ENCODE peak calls at places on chromosomes 11 and 22, in ten cellular contexts. One of them, this sample, is unnamed.
A peak's percentile ranks its signal among the peaks of the same experiment; 100 is the strongest.

GRCh38 chr22:26398741-26399153 is 30.3 kb upstream of the ASPHD2 start:
- DNase-seq in ovary: peak; percentile 23
- DNase-seq in HCT116: peak; percentile 41
- DNase-seq in spleen: no peak
- DNase-seq in uterus: peak; percentile 22
- DNase-seq in ascending aorta: peak; percentile 71
- DNase-seq in PC-9: peak; percentile 34
- DNase-seq in body of pancreas: peak; percentile 47
- DNase-seq in endodermal cell: peak; percentile 88
- DNase-seq in kidney: peak; percentile 59
- DNase-seq in this sample: peak; percentile 61

GRCh38 chr22:43128928-43129424 is 14.2 kb downstream of the MCAT start:
- DNase-seq in PC-9: peak; percentile 73
- DNase-seq in ascending aorta: no peak
- DNase-seq in kidney: no peak
- DNase-seq in uterus: no peak
- DNase-seq in ovary: no peak
- DNase-seq in HCT116: no peak
- DNase-seq in endodermal cell: no peak
- DNase-seq in spleen: no peak
- DNase-seq in body of pancreas: peak; percentile 73
- DNase-seq in this sample: no peak

GRCh38 chr11:58330861-58331260 is 28.0 kb downstream of the OR5B17 start:
- DNase-seq in kidney: no peak
- DNase-seq in ascending aorta: no peak
- DNase-seq in body of pancreas: no peak
- DNase-seq in uterus: no peak
- DNase-seq in ovary: no peak
- DNase-seq in endodermal cell: no peak
- DNase-seq in spleen: no peak
- DNase-seq in PC-9: no peak
- DNase-seq in HCT116: no peak
- DNase-seq in this sample: no peak

GRCh38 chr11:95519912-95520311 is 269.7 kb downstream of the FAM76B start:
- DNase-seq in PC-9: no peak
- DNase-seq in uterus: no peak
- DNase-seq in HCT116: no peak
- DNase-seq in spleen: no peak
- DNase-seq in kidney: no peak
- DNase-seq in ovary: no peak
- DNase-seq in ascending aorta: no peak
- DNase-seq in endodermal cell: no peak
- DNase-seq in body of pancreas: no peak
- DNase-seq in this sample: no peak

GRCh38 chr11:65585396-65586246 is 9.8 kb downstream of the EHBP1L1 start:
- DNase-seq in endodermal cell: no peak
- DNase-seq in HCT116: no peak
- DNase-seq in ascending aorta: no peak
- DNase-seq in spleen: no peak
- DNase-seq in uterus: no peak
- DNase-seq in body of pancreas: no peak
- DNase-seq in ovary: no peak
- DNase-seq in kidney: no peak
- DNase-seq in PC-9: no peak
- DNase-seq in this sample: no peak

GRCh38 chr11:123560001-123560400 is 94.4 kb downstream of the SCN3B start:
- DNase-seq in body of pancreas: peak; percentile 72
- DNase-seq in endodermal cell: no peak
- DNase-seq in PC-9: no peak
- DNase-seq in ovary: peak; percentile 69
- DNase-seq in uterus: peak; percentile 56
- DNase-seq in spleen: no peak
- DNase-seq in HCT116: no peak
- DNase-seq in kidney: peak; percentile 90
- DNase-seq in ascending aorta: no peak
- DNase-seq in this sample: peak; percentile 68

GRCh38 chr22:48868554-48868953 is 959.1 kb downstream of the BRD1 start:
- DNase-seq in PC-9: no peak
- DNase-seq in HCT116: no peak
- DNase-seq in ovary: no peak
- DNase-seq in uterus: no peak
- DNase-seq in spleen: peak; percentile 47
- DNase-seq in ascending aorta: peak; percentile 44
- DNase-seq in endodermal cell: no peak
- DNase-seq in body of pancreas: no peak
- DNase-seq in kidney: peak; percentile 29
- DNase-seq in this sample: no peak

GRCh38 chr11:113026778-113027177 is 65.6 kb downstream of the NCAM1 start:
- DNase-seq in HCT116: no peak
- DNase-seq in uterus: no peak
- DNase-seq in ascending aorta: no peak
- DNase-seq in endodermal cell: no peak
- DNase-seq in PC-9: no peak
- DNase-seq in body of pancreas: no peak
- DNase-seq in spleen: no peak
- DNase-seq in kidney: no peak
- DNase-seq in ovary: no peak
- DNase-seq in this sample: no peak

GRCh38 chr11:62909107-62909894 is 11.9 kb downstream of the CHRM1 start:
- DNase-seq in kidney: peak; percentile 90
- DNase-seq in ovary: no peak
- DNase-seq in endodermal cell: peak; percentile 98
- DNase-seq in spleen: no peak
- DNase-seq in ascending aorta: peak; percentile 72
- DNase-seq in uterus: peak; percentile 38
- DNase-seq in PC-9: peak; percentile 76
- DNase-seq in HCT116: peak; percentile 47
- DNase-seq in body of pancreas: peak; percentile 93
- DNase-seq in this sample: peak; percentile 80

GRCh38 chr11:17738350-17739207 is 4.0 kb downstream of the KCNC1 start:
- DNase-seq in ascending aorta: no peak
- DNase-seq in ovary: no peak
- DNase-seq in HCT116: no peak
- DNase-seq in PC-9: no peak
- DNase-seq in kidney: peak; percentile 49
- DNase-seq in uterus: no peak
- DNase-seq in endodermal cell: peak; percentile 84
- DNase-seq in spleen: peak; percentile 57
- DNase-seq in body of pancreas: no peak
- DNase-seq in this sample: no peak

GRCh38 chr11:68120212-68121066 is 749 bp downstream of the CHKA start:
- DNase-seq in ascending aorta: peak; percentile 77
- DNase-seq in PC-9: peak; percentile 50
- DNase-seq in uterus: peak; percentile 44
- DNase-seq in ovary: peak; percentile 55
- DNase-seq in body of pancreas: peak; percentile 73
- DNase-seq in endodermal cell: peak; percentile 84
- DNase-seq in HCT116: no peak
- DNase-seq in kidney: peak; percentile 91
- DNase-seq in spleen: peak; percentile 94
- DNase-seq in this sample: no peak

GRCh38 chr22:46653596-46653995 is 33.4 kb downstream of the GRAMD4 start:
- DNase-seq in ascending aorta: no peak
- DNase-seq in uterus: no peak
- DNase-seq in endodermal cell: no peak
- DNase-seq in ovary: no peak
- DNase-seq in spleen: no peak
- DNase-seq in kidney: no peak
- DNase-seq in body of pancreas: no peak
- DNase-seq in PC-9: no peak
- DNase-seq in HCT116: no peak
- DNase-seq in this sample: no peak

GRCh38 chr11:110432713-110433392 is 3.1 kb downstream of the FDX1 start:
- DNase-seq in endodermal cell: no peak
- DNase-seq in HCT116: no peak
- DNase-seq in kidney: no peak
- DNase-seq in uterus: no peak
- DNase-seq in spleen: no peak
- DNase-seq in body of pancreas: no peak
- DNase-seq in PC-9: no peak
- DNase-seq in ascending aorta: no peak
- DNase-seq in ovary: no peak
- DNase-seq in this sample: no peak

GRCh38 chr11:71189768-71190315 is 62.5 kb downstream of the SHANK2 start:
- DNase-seq in spleen: peak; percentile 33
- DNase-seq in ovary: no peak
- DNase-seq in body of pancreas: no peak
- DNase-seq in HCT116: no peak
- DNase-seq in PC-9: no peak
- DNase-seq in uterus: no peak
- DNase-seq in endodermal cell: no peak
- DNase-seq in kidney: peak; percentile 29
- DNase-seq in ascending aorta: no peak
- DNase-seq in this sample: no peak

GRCh38 chr11:72217856-72218745 is 1.5 kb downstream of the FOLR2 start:
- DNase-seq in spleen: no peak
- DNase-seq in PC-9: no peak
- DNase-seq in HCT116: no peak
- DNase-seq in body of pancreas: no peak
- DNase-seq in ascending aorta: no peak
- DNase-seq in ovary: no peak
- DNase-seq in uterus: no peak
- DNase-seq in endodermal cell: peak; percentile 19
- DNase-seq in kidney: no peak
- DNase-seq in this sample: peak; percentile 54

GRCh38 chr22:31846161-31847115 is 92.6 kb downstream of the DEPDC5 start:
- DNase-seq in ovary: no peak
- DNase-seq in body of pancreas: no peak
- DNase-seq in spleen: no peak
- DNase-seq in ascending aorta: no peak
- DNase-seq in kidney: no peak
- DNase-seq in uterus: no peak
- DNase-seq in HCT116: no peak
- DNase-seq in PC-9: no peak
- DNase-seq in endodermal cell: peak; percentile 70
- DNase-seq in this sample: no peak

GRCh38 chr22:48570912-48571311 is 1256.8 kb downstream of the BRD1 start:
- DNase-seq in ascending aorta: no peak
- DNase-seq in spleen: no peak
- DNase-seq in body of pancreas: no peak
- DNase-seq in endodermal cell: no peak
- DNase-seq in HCT116: no peak
- DNase-seq in PC-9: no peak
- DNase-seq in kidney: no peak
- DNase-seq in uterus: no peak
- DNase-seq in ovary: no peak
- DNase-seq in this sample: no peak

GRCh38 chr11:57321996-57322880 is 2.5 kb downstream of the TNKS1BP1 start:
- DNase-seq in uterus: peak; percentile 94
- DNase-seq in spleen: no peak
- DNase-seq in ascending aorta: peak; percentile 98
- DNase-seq in endodermal cell: peak; percentile 90
- DNase-seq in PC-9: peak; percentile 92
- DNase-seq in ovary: peak; percentile 95
- DNase-seq in kidney: peak; percentile 98
- DNase-seq in body of pancreas: peak; percentile 92
- DNase-seq in HCT116: peak; percentile 77
- DNase-seq in this sample: peak; percentile 95

DNA sequence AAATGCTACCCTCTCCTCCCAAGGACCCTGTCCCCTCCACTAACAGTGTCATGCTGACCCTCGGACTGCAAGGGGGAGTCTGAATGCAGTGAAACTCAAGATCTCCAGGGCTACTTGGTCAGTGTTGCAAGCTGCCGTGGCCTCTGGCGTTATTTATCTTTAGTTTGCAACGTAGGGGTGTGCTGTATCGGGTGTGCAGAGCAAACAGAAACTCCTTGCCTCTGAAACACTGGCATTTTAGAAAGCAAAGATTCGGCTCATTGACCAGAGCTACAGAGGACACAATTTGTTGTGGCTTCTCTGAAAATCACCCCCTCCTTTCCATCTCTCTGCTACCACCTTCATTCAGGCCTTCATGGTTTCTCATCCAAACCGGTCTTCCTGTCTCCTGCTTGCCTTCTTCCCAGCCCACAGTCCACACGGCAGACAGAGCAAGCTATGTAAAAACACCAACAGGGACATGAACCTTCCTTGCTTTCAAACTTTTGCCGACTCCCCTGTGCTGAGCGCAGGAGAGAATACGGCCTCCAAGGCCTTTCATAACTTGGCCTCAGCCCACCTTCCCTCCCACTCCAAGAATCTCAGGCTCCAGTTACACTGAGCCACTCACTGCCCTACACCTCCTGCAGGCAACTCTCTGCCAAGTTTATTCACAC is 14.9 kb downstream of the FZD4 start:
- DNase-seq in kidney: no peak
- DNase-seq in HCT116: no peak
- DNase-seq in PC-9: no peak
- DNase-seq in uterus: peak; percentile 76
- DNase-seq in body of pancreas: peak; percentile 73
- DNase-seq in endodermal cell: peak; percentile 63
- DNase-seq in ascending aorta: peak; percentile 86
- DNase-seq in ovary: peak; percentile 78
- DNase-seq in spleen: no peak
- DNase-seq in this sample: no peak
- H3K27ac ChIP-seq in kidney: peak overlapping the region; percentile 91
- H3K27ac ChIP-seq in HCT116: no peak overlapping the region
- H3K27ac ChIP-seq in PC-9: no peak overlapping the region
- H3K27ac ChIP-seq in uterus: peak overlapping the region; percentile 79
- H3K27ac ChIP-seq in body of pancreas: peak overlapping the region; percentile 80
- H3K27ac ChIP-seq in endodermal cell: no peak overlapping the region
- H3K27ac ChIP-seq in ascending aorta: peak overlapping the region; percentile 72
- H3K27ac ChIP-seq in ovary: peak overlapping the region; percentile 68
- H3K27ac ChIP-seq in spleen: peak overlapping the region; percentile 30
- H3K27ac ChIP-seq in this sample: peak overlapping the region; percentile 77

GRCh38 chr11:44065851-44066731 is at the start of gene ACCS:
- DNase-seq in PC-9: peak; percentile 95
- DNase-seq in spleen: peak; percentile 98
- DNase-seq in kidney: peak; percentile 98
- DNase-seq in endodermal cell: peak; percentile 98
- DNase-seq in body of pancreas: peak; percentile 98
- DNase-seq in uterus: peak; percentile 96
- DNase-seq in ascending aorta: peak; percentile 99
- DNase-seq in ovary: peak; percentile 96
- DNase-seq in HCT116: peak; percentile 88
- DNase-seq in this sample: peak; percentile 97
- H3K4me3 ChIP-seq in PC-9: peak within 1 kb of the TSS; percentile 72
- H3K4me3 ChIP-seq in spleen: peak within 1 kb of the TSS; percentile 62
- H3K4me3 ChIP-seq in kidney: peak within 1 kb of the TSS; percentile 90
- H3K4me3 ChIP-seq in endodermal cell: peak within 1 kb of the TSS; percentile 76
- H3K4me3 ChIP-seq in body of pancreas: peak within 1 kb of the TSS; percentile 73
- H3K4me3 ChIP-seq in uterus: peak within 1 kb of the TSS; percentile 75
- H3K4me3 ChIP-seq in ascending aorta: peak within 1 kb of the TSS; percentile 76
- H3K4me3 ChIP-seq in ovary: peak within 1 kb of the TSS; percentile 76
- H3K4me3 ChIP-seq in HCT116: peak within 1 kb of the TSS; percentile 60
- H3K4me3 ChIP-seq in this sample: peak within 1 kb of the TSS; percentile 76

GRCh38 chr11:118625976-118626375 is 18.6 kb downstream of the PHLDB1 start:
- DNase-seq in ascending aorta: no peak
- DNase-seq in HCT116: no peak
- DNase-seq in PC-9: no peak
- DNase-seq in spleen: no peak
- DNase-seq in uterus: no peak
- DNase-seq in endodermal cell: peak; percentile 84
- DNase-seq in ovary: no peak
- DNase-seq in kidney: peak; percentile 53
- DNase-seq in body of pancreas: no peak
- DNase-seq in this sample: no peak
- H3K27ac ChIP-seq in ascending aorta: no peak overlapping the region
- H3K27ac ChIP-seq in HCT116: no peak overlapping the region
- H3K27ac ChIP-seq in PC-9: no peak overlapping the region
- H3K27ac ChIP-seq in spleen: no peak overlapping the region
- H3K27ac ChIP-seq in uterus: no peak overlapping the region
- H3K27ac ChIP-seq in endodermal cell: no peak overlapping the region
- H3K27ac ChIP-seq in ovary: no peak overlapping the region
- H3K27ac ChIP-seq in kidney: no peak overlapping the region
- H3K27ac ChIP-seq in body of pancreas: no peak overlapping the region
- H3K27ac ChIP-seq in this sample: no peak overlapping the region

GRCh38 chr11:7021318-7021717 is 1.0 kb downstream of the NLRP14 start:
- DNase-seq in ascending aorta: no peak
- DNase-seq in kidney: no peak
- DNase-seq in HCT116: no peak
- DNase-seq in spleen: no peak
- DNase-seq in ovary: no peak
- DNase-seq in uterus: no peak
- DNase-seq in PC-9: no peak
- DNase-seq in endodermal cell: no peak
- DNase-seq in body of pancreas: no peak
- DNase-seq in this sample: no peak
- H3K4me3 ChIP-seq in ascending aorta: no peak overlapping the region
- H3K4me3 ChIP-seq in kidney: peak overlapping the region; percentile 99
- H3K4me3 ChIP-seq in HCT116: no peak overlapping the region
- H3K4me3 ChIP-seq in spleen: no peak overlapping the region
- H3K4me3 ChIP-seq in ovary: no peak overlapping the region
- H3K4me3 ChIP-seq in uterus: no peak overlapping the region
- H3K4me3 ChIP-seq in PC-9: no peak overlapping the region
- H3K4me3 ChIP-seq in endodermal cell: no peak overlapping the region
- H3K4me3 ChIP-seq in body of pancreas: no peak overlapping the region
- H3K4me3 ChIP-seq in this sample: no peak overlapping the region

This sample was measured in right atrium auricular region.